ENCODE peak calls at places on chromosomes 2 and 18, in five cellular contexts. One of them, this sample, is unnamed.

GRCh38 chr2:229407170-229407569 is 136.1 kb upstream of the PID1 start:
- DNase-seq in foreskin fibroblast: peak; percentile 91
- DNase-seq in brain microvascular endothelial cell: peak; percentile 97
- DNase-seq in GM13976: no peak
- DNase-seq in hepatocyte: peak; percentile 87
- DNase-seq in this sample: peak; percentile 97

GRCh38 chr2:109331864-109332848 is 203.2 kb downstream of the SH3RF3 start:
- DNase-seq in foreskin fibroblast: peak; percentile 98
- DNase-seq in hepatocyte: peak; percentile 87
- DNase-seq in brain microvascular endothelial cell: peak; percentile 90
- DNase-seq in GM13976: no peak
- DNase-seq in this sample: peak; percentile 95

GRCh38 chr2:238238766-238239551 is 879 bp downstream of the HES6 start:
- DNase-seq in hepatocyte: peak; percentile 41
- DNase-seq in foreskin fibroblast: peak; percentile 26
- DNase-seq in brain microvascular endothelial cell: no peak
- DNase-seq in GM13976: no peak
- DNase-seq in this sample: no peak

GRCh38 chr18:78245451-78245850 is 734.2 kb upstream of the SALL3 start:
- DNase-seq in brain microvascular endothelial cell: no peak
- DNase-seq in foreskin fibroblast: no peak
- DNase-seq in hepatocyte: no peak
- DNase-seq in GM13976: no peak
- DNase-seq in this sample: no peak

GRCh38 chr2:61727746-61728145 is 126.1 kb downstream of the FAM161A start:
- DNase-seq in foreskin fibroblast: no peak
- DNase-seq in brain microvascular endothelial cell: peak; percentile 24
- DNase-seq in hepatocyte: no peak
- DNase-seq in GM13976: no peak
- DNase-seq in this sample: no peak

GRCh38 chr2:20235655-20236302 is 10.8 kb upstream of the SDC1 start:
- DNase-seq in foreskin fibroblast: no peak
- DNase-seq in GM13976: no peak
- DNase-seq in hepatocyte: no peak
- DNase-seq in brain microvascular endothelial cell: no peak
- DNase-seq in this sample: no peak

GRCh38 chr2:43155842-43156511 is 70.4 kb downstream of the ZFP36L2 start:
- DNase-seq in hepatocyte: no peak
- DNase-seq in foreskin fibroblast: no peak
- DNase-seq in brain microvascular endothelial cell: no peak
- DNase-seq in GM13976: no peak
- DNase-seq in this sample: no peak

GRCh38 chr2:218691234-218691633 is 19.3 kb downstream of the STK36 start:
- DNase-seq in GM13976: no peak
- DNase-seq in brain microvascular endothelial cell: no peak
- DNase-seq in hepatocyte: no peak
- DNase-seq in foreskin fibroblast: peak; percentile 76
- DNase-seq in this sample: peak; percentile 35

GRCh38 chr2:173076557-173077345 is 1.1 kb downstream of the MAP3K20 start:
- DNase-seq in hepatocyte: peak; percentile 55
- DNase-seq in foreskin fibroblast: peak; percentile 66
- DNase-seq in brain microvascular endothelial cell: no peak
- DNase-seq in GM13976: peak; percentile 27
- DNase-seq in this sample: peak; percentile 79

GRCh38 chr2:236636261-236636660 is 66.6 kb downstream of the ACKR3 start:
- DNase-seq in foreskin fibroblast: no peak
- DNase-seq in GM13976: no peak
- DNase-seq in hepatocyte: no peak
- DNase-seq in brain microvascular endothelial cell: no peak
- DNase-seq in this sample: no peak

GRCh38 chr18:26487437-26487836 is 60.9 kb downstream of the KCTD1 start:
- DNase-seq in foreskin fibroblast: no peak
- DNase-seq in hepatocyte: peak; percentile 34
- DNase-seq in brain microvascular endothelial cell: no peak
- DNase-seq in GM13976: peak; percentile 54
- DNase-seq in this sample: no peak

GRCh38 chr18:35871337-35871736 is 101.1 kb upstream of the RMP24 start:
- DNase-seq in brain microvascular endothelial cell: no peak
- DNase-seq in GM13976: no peak
- DNase-seq in hepatocyte: no peak
- DNase-seq in foreskin fibroblast: no peak
- DNase-seq in this sample: no peak

GRCh38 chr2:46815121-46815802 is 100.3 kb downstream of the MCFD2 start:
- DNase-seq in hepatocyte: no peak
- DNase-seq in foreskin fibroblast: peak; percentile 45
- DNase-seq in GM13976: no peak
- DNase-seq in brain microvascular endothelial cell: no peak
- DNase-seq in this sample: no peak

GRCh38 chr18:9433616-9434239 is 41.6 kb upstream of the RALBP1 start:
- DNase-seq in brain microvascular endothelial cell: no peak
- DNase-seq in GM13976: peak; percentile 48
- DNase-seq in foreskin fibroblast: peak; percentile 25
- DNase-seq in hepatocyte: no peak
- DNase-seq in this sample: no peak

GRCh38 chr2:69964353-69964831 is 3.0 kb upstream of the ASPRV1 start:
- DNase-seq in GM13976: no peak
- DNase-seq in hepatocyte: peak; percentile 42
- DNase-seq in brain microvascular endothelial cell: no peak
- DNase-seq in foreskin fibroblast: no peak
- DNase-seq in this sample: no peak

GRCh38 chr2:74232426-74232825 is 34.0 kb downstream of the MTHFD2 start:
- DNase-seq in brain microvascular endothelial cell: no peak
- DNase-seq in GM13976: no peak
- DNase-seq in foreskin fibroblast: no peak
- DNase-seq in hepatocyte: no peak
- DNase-seq in this sample: no peak

GRCh38 chr2:230868151-230868946 is 3.6 kb downstream of the ITM2C start:
- DNase-seq in GM13976: peak; percentile 6
- DNase-seq in hepatocyte: peak; percentile 40
- DNase-seq in foreskin fibroblast: no peak
- DNase-seq in brain microvascular endothelial cell: no peak
- DNase-seq in this sample: peak; percentile 29

GRCh38 chr18:70221156-70221910 is 15.8 kb upstream of the RTTN start:
- DNase-seq in hepatocyte: no peak
- DNase-seq in GM13976: no peak
- DNase-seq in brain microvascular endothelial cell: no peak
- DNase-seq in foreskin fibroblast: no peak
- DNase-seq in this sample: no peak

GRCh38 chr2:196984888-196985287 is 58.4 kb upstream of the PGAP1 start:
- DNase-seq in foreskin fibroblast: no peak
- DNase-seq in GM13976: no peak
- DNase-seq in hepatocyte: no peak
- DNase-seq in brain microvascular endothelial cell: no peak
- DNase-seq in this sample: no peak

GRCh38 chr2:166382448-166382847 is 6.7 kb upstream of the SCN9A start:
- DNase-seq in foreskin fibroblast: no peak
- DNase-seq in GM13976: no peak
- DNase-seq in brain microvascular endothelial cell: no peak
- DNase-seq in hepatocyte: no peak
- DNase-seq in this sample: no peak

GRCh38 chr18:72128649-72129048 is 415.5 kb downstream of the CBLN2 start:
- DNase-seq in brain microvascular endothelial cell: no peak
- DNase-seq in GM13976: no peak
- DNase-seq in hepatocyte: no peak
- DNase-seq in foreskin fibroblast: no peak
- DNase-seq in this sample: no peak

GRCh38 chr2:27065128-27065527 is 6.3 kb downstream of the OST4 start:
- DNase-seq in brain microvascular endothelial cell: no peak
- DNase-seq in GM13976: no peak
- DNase-seq in hepatocyte: no peak
- DNase-seq in foreskin fibroblast: no peak
- DNase-seq in this sample: no peak

DNA sequence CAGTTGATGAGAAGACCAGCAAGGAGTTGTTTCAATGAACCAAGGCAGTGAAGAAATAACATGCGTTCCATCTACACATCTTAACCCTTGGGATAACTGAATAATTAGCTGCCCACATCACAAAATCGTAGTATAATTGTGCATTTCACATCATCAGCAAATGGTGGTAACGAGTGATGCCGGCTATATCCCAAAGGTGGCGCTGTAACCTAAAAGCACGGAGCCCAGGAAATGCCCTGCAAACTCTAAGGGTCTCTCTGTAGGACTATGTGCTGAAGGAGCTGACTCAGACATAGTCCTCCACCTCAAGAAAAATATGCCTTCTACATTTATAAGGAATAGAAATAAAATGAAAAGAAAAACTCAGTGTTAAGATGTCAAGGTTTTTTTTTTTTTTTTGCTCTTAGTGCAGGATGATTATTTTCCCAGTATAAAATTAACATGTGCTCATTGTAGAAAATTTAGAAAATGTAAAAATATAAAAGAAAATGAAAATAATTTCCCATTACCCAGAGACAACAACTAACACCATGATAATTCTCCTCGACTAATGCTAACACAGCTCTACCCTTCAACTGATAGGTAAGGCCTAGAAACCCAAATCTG is 23.1 kb upstream of the DSG3 start:
- DNase-seq in foreskin fibroblast: no peak
- DNase-seq in brain microvascular endothelial cell: peak; percentile 48
- DNase-seq in hepatocyte: peak; percentile 69
- DNase-seq in GM13976: peak; percentile 39
- DNase-seq in this sample: peak; percentile 43
- TF ChIP-seq CTCF in foreskin fibroblast: peak; percentile 36
- TF ChIP-seq CTCF in brain microvascular endothelial cell: peak; percentile 86
- TF ChIP-seq CTCF in hepatocyte: peak; percentile 67
- TF ChIP-seq CTCF in GM13976: peak; percentile 73
- TF ChIP-seq CTCF in this sample: peak; percentile 81

GRCh38 chr18:79979843-79980242 is 8.5 kb downstream of the TXNL4A start:
- DNase-seq in hepatocyte: no peak
- DNase-seq in GM13976: no peak
- DNase-seq in brain microvascular endothelial cell: no peak
- DNase-seq in foreskin fibroblast: no peak
- DNase-seq in this sample: no peak

GRCh38 chr18:79983793-79984192 is 4.6 kb downstream of the TXNL4A start:
- DNase-seq in hepatocyte: no peak
- DNase-seq in foreskin fibroblast: no peak
- DNase-seq in brain microvascular endothelial cell: no peak
- DNase-seq in GM13976: no peak
- DNase-seq in this sample: no peak

GRCh38 chr18:79983253-79983652 is 5.1 kb downstream of the TXNL4A start:
- DNase-seq in hepatocyte: no peak
- DNase-seq in brain microvascular endothelial cell: no peak
- DNase-seq in foreskin fibroblast: no peak
- DNase-seq in GM13976: no peak
- DNase-seq in this sample: no peak

GRCh38 chr18:79982736-79983135 is 5.6 kb downstream of the TXNL4A start:
- DNase-seq in brain microvascular endothelial cell: peak; percentile 14
- DNase-seq in GM13976: no peak
- DNase-seq in hepatocyte: no peak
- DNase-seq in foreskin fibroblast: peak; percentile 72
- DNase-seq in this sample: no peak

DNA sequence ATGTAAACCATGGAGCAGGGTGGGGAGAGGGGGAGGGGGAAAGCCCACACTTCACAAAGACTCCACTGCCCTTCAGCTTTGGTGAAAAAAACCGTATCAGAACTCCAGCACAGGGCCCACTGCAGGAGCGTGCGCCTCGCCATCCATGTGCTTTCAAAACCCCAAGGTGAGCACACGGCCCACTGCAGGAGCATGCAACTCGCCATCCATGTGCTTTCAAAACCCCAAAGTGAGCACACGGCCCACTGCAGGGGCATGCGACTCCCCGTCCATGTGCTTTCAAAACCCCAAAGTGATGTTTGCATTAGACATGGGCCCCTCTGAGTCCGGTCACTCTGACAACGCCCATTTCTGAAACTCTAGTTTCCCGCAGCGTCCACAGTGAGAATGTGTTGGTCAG is 7.8 kb downstream of the TXNL4A start:
- DNase-seq in GM13976: no peak
- DNase-seq in brain microvascular endothelial cell: no peak
- DNase-seq in hepatocyte: no peak
- DNase-seq in foreskin fibroblast: no peak
- DNase-seq in this sample: no peak
- TF ChIP-seq CTCF in GM13976: no peak
- TF ChIP-seq CTCF in brain microvascular endothelial cell: no peak
- TF ChIP-seq CTCF in hepatocyte: no peak
- TF ChIP-seq CTCF in foreskin fibroblast: no peak
- TF ChIP-seq CTCF in this sample: no peak

GRCh38 chr2:6865346-6866238 is at the start of gene CMPK2:
- DNase-seq in foreskin fibroblast: peak; percentile 38
- DNase-seq in GM13976: peak; percentile 89
- DNase-seq in brain microvascular endothelial cell: no peak
- DNase-seq in hepatocyte: peak; percentile 79
- DNase-seq in this sample: peak; percentile 39

GRCh38 chr2:6864938-6865345 is 765 bp downstream of the CMPK2 start:
- DNase-seq in foreskin fibroblast: peak; percentile 25
- DNase-seq in hepatocyte: no peak
- DNase-seq in GM13976: no peak
- DNase-seq in brain microvascular endothelial cell: no peak
- DNase-seq in this sample: no peak

GRCh38 chr2:6866982-6867381 is 1.3 kb upstream of the CMPK2 start:
- DNase-seq in hepatocyte: no peak
- DNase-seq in GM13976: no peak
- DNase-seq in foreskin fibroblast: no peak
- DNase-seq in brain microvascular endothelial cell: no peak
- DNase-seq in this sample: no peak

GRCh38 chr2:6864251-6864758 is 1.4 kb downstream of the CMPK2 start:
- DNase-seq in brain microvascular endothelial cell: no peak
- DNase-seq in hepatocyte: no peak
- DNase-seq in foreskin fibroblast: no peak
- DNase-seq in GM13976: no peak
- DNase-seq in this sample: no peak

DNA sequence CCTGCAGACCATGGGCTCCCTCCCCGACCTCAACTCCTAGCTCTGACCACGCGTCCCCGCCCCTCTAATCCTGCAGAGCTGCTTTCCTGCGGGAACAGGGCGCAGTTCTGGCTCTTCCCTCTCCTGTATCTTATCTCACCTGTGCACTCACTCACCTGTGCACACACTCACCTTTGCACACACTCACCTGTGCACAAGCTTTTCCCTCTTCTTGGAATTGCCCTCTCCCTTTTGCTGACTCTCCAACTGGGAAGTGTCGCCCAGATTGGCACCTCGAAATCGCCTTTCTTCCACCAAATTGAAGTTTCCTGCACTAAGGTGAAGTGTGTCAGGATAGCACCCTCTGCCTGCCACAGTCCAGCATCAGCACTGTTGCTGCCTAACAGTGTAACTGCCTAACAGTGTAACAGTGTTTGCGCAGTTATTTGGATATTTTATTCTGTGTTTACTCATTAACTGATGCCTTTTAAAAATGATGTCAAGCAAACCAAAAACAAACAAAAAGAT is 585 bp upstream of the CMPK2 start:
- DNase-seq in GM13976: peak; percentile 46
- DNase-seq in hepatocyte: peak; percentile 66
- DNase-seq in foreskin fibroblast: peak; percentile 29
- DNase-seq in brain microvascular endothelial cell: no peak
- DNase-seq in this sample: peak; percentile 23
- TF ChIP-seq CTCF in GM13976: peak; percentile 51
- TF ChIP-seq CTCF in hepatocyte: peak; percentile 73
- TF ChIP-seq CTCF in foreskin fibroblast: peak; percentile 43
- TF ChIP-seq CTCF in brain microvascular endothelial cell: peak; percentile 76
- TF ChIP-seq CTCF in this sample: peak; percentile 69

GRCh38 chr2:233199870-233200269 is 51.6 kb upstream of the ATG16L1 start:
- DNase-seq in GM13976: peak; percentile 68
- DNase-seq in foreskin fibroblast: no peak
- DNase-seq in brain microvascular endothelial cell: no peak
- DNase-seq in hepatocyte: no peak
- DNase-seq in this sample: no peak
- TF ChIP-seq CTCF in GM13976: no peak
- TF ChIP-seq CTCF in foreskin fibroblast: no peak
- TF ChIP-seq CTCF in brain microvascular endothelial cell: no peak
- TF ChIP-seq CTCF in hepatocyte: no peak
- TF ChIP-seq CTCF in this sample: no peak